ENCODE peak calls at places on chromosomes 13 and 19, in nine cellular contexts. One of them, this sample, is unnamed.

GRCh38 chr13:31367410-31367809 is 167.6 kb downstream of the B3GLCT start:
- DNase-seq in astrocyte: no peak
- DNase-seq in cardiac muscle cell: no peak
- DNase-seq in CD8-positive, alpha-beta T cell: no peak
- DNase-seq in keratinocyte: no peak
- DNase-seq in gastrocnemius medialis: no peak
- DNase-seq in aorta: no peak
- DNase-seq in tibial nerve: no peak
- DNase-seq in right atrium auricular region: no peak
- DNase-seq in this sample: no peak

GRCh38 chr19:38734426-38735256 is 9.6 kb downstream of the CAPN12 start:
- DNase-seq in cardiac muscle cell: no peak
- DNase-seq in keratinocyte: no peak
- DNase-seq in right atrium auricular region: no peak
- DNase-seq in tibial nerve: no peak
- DNase-seq in aorta: peak; percentile 60
- DNase-seq in gastrocnemius medialis: no peak
- DNase-seq in CD8-positive, alpha-beta T cell: peak; percentile 46
- DNase-seq in astrocyte: no peak
- DNase-seq in this sample: no peak

GRCh38 chr13:89708013-89708412 is 1639.5 kb upstream of the MIR17HG start:
- DNase-seq in right atrium auricular region: no peak
- DNase-seq in keratinocyte: no peak
- DNase-seq in aorta: no peak
- DNase-seq in tibial nerve: no peak
- DNase-seq in CD8-positive, alpha-beta T cell: no peak
- DNase-seq in cardiac muscle cell: no peak
- DNase-seq in astrocyte: no peak
- DNase-seq in gastrocnemius medialis: no peak
- DNase-seq in this sample: no peak

GRCh38 chr13:64551755-64552154 is 2678.4 kb downstream of the PCDH9 start:
- DNase-seq in tibial nerve: no peak
- DNase-seq in cardiac muscle cell: no peak
- DNase-seq in right atrium auricular region: no peak
- DNase-seq in keratinocyte: no peak
- DNase-seq in aorta: no peak
- DNase-seq in CD8-positive, alpha-beta T cell: no peak
- DNase-seq in gastrocnemius medialis: no peak
- DNase-seq in astrocyte: peak; percentile 79
- DNase-seq in this sample: no peak

GRCh38 chr19:19321143-19321577 is 531 bp downstream of the MAU2 start:
- DNase-seq in astrocyte: no peak
- DNase-seq in aorta: no peak
- DNase-seq in CD8-positive, alpha-beta T cell: no peak
- DNase-seq in right atrium auricular region: no peak
- DNase-seq in keratinocyte: no peak
- DNase-seq in gastrocnemius medialis: no peak
- DNase-seq in cardiac muscle cell: peak; percentile 44
- DNase-seq in tibial nerve: no peak
- DNase-seq in this sample: no peak

GRCh38 chr13:44237276-44237767 is 136.3 kb upstream of the SERP2 start:
- DNase-seq in keratinocyte: no peak
- DNase-seq in CD8-positive, alpha-beta T cell: no peak
- DNase-seq in right atrium auricular region: peak; percentile 95
- DNase-seq in astrocyte: peak; percentile 92
- DNase-seq in aorta: peak; percentile 73
- DNase-seq in gastrocnemius medialis: peak; percentile 86
- DNase-seq in cardiac muscle cell: peak; percentile 40
- DNase-seq in tibial nerve: peak; percentile 84
- DNase-seq in this sample: no peak

GRCh38 chr19:35717665-35718344 is at the start of gene KMT2B:
- DNase-seq in keratinocyte: no peak
- DNase-seq in cardiac muscle cell: peak; percentile 97
- DNase-seq in astrocyte: no peak
- DNase-seq in tibial nerve: peak; percentile 70
- DNase-seq in CD8-positive, alpha-beta T cell: no peak
- DNase-seq in gastrocnemius medialis: peak; percentile 92
- DNase-seq in right atrium auricular region: no peak
- DNase-seq in aorta: no peak
- DNase-seq in this sample: no peak

GRCh38 chr13:62209539-62209938 is 793.9 kb upstream of the PCDH20 start:
- DNase-seq in cardiac muscle cell: no peak
- DNase-seq in astrocyte: no peak
- DNase-seq in CD8-positive, alpha-beta T cell: no peak
- DNase-seq in right atrium auricular region: no peak
- DNase-seq in keratinocyte: no peak
- DNase-seq in gastrocnemius medialis: no peak
- DNase-seq in tibial nerve: no peak
- DNase-seq in aorta: no peak
- DNase-seq in this sample: no peak

GRCh38 chr19:48329167-48329891 is 4.0 kb downstream of the EMP3 start:
- DNase-seq in CD8-positive, alpha-beta T cell: peak; percentile 49
- DNase-seq in astrocyte: peak; percentile 48
- DNase-seq in aorta: no peak
- DNase-seq in keratinocyte: no peak
- DNase-seq in tibial nerve: no peak
- DNase-seq in right atrium auricular region: no peak
- DNase-seq in gastrocnemius medialis: no peak
- DNase-seq in cardiac muscle cell: no peak
- DNase-seq in this sample: no peak

GRCh38 chr19:35516310-35516709 is 2.9 kb upstream of the DMKN start:
- DNase-seq in aorta: no peak
- DNase-seq in astrocyte: no peak
- DNase-seq in CD8-positive, alpha-beta T cell: no peak
- DNase-seq in gastrocnemius medialis: no peak
- DNase-seq in right atrium auricular region: no peak
- DNase-seq in keratinocyte: no peak
- DNase-seq in cardiac muscle cell: no peak
- DNase-seq in tibial nerve: no peak
- DNase-seq in this sample: no peak

GRCh38 chr13:39836038-39836437 is 180.6 kb downstream of the COG6 start:
- DNase-seq in gastrocnemius medialis: no peak
- DNase-seq in tibial nerve: no peak
- DNase-seq in cardiac muscle cell: no peak
- DNase-seq in keratinocyte: peak; percentile 71
- DNase-seq in aorta: no peak
- DNase-seq in CD8-positive, alpha-beta T cell: no peak
- DNase-seq in astrocyte: no peak
- DNase-seq in right atrium auricular region: no peak
- DNase-seq in this sample: no peak

GRCh38 chr13:103067751-103068563 is 1.7 kb upstream of the SLC10A2 start:
- DNase-seq in tibial nerve: no peak
- DNase-seq in astrocyte: no peak
- DNase-seq in CD8-positive, alpha-beta T cell: no peak
- DNase-seq in cardiac muscle cell: peak; percentile 34
- DNase-seq in aorta: no peak
- DNase-seq in right atrium auricular region: no peak
- DNase-seq in keratinocyte: no peak
- DNase-seq in gastrocnemius medialis: no peak
- DNase-seq in this sample: no peak

GRCh38 chr19:13040916-13041292 is 45.6 kb downstream of the NFIX start:
- DNase-seq in keratinocyte: no peak
- DNase-seq in tibial nerve: no peak
- DNase-seq in CD8-positive, alpha-beta T cell: no peak
- DNase-seq in right atrium auricular region: no peak
- DNase-seq in cardiac muscle cell: no peak
- DNase-seq in aorta: no peak
- DNase-seq in astrocyte: no peak
- DNase-seq in gastrocnemius medialis: no peak
- DNase-seq in this sample: no peak

GRCh38 chr13:49476529-49476928 is 19.2 kb upstream of the PHF11 start:
- DNase-seq in keratinocyte: no peak
- DNase-seq in aorta: no peak
- DNase-seq in cardiac muscle cell: no peak
- DNase-seq in tibial nerve: no peak
- DNase-seq in astrocyte: no peak
- DNase-seq in CD8-positive, alpha-beta T cell: no peak
- DNase-seq in gastrocnemius medialis: no peak
- DNase-seq in right atrium auricular region: no peak
- DNase-seq in this sample: no peak

GRCh38 chr13:111472559-111473460 is 152.4 kb downstream of the TEX29 start:
- DNase-seq in aorta: no peak
- DNase-seq in cardiac muscle cell: no peak
- DNase-seq in gastrocnemius medialis: no peak
- DNase-seq in astrocyte: no peak
- DNase-seq in CD8-positive, alpha-beta T cell: no peak
- DNase-seq in right atrium auricular region: no peak
- DNase-seq in tibial nerve: no peak
- DNase-seq in keratinocyte: no peak
- DNase-seq in this sample: no peak

GRCh38 chr13:76886005-76886291 is 257 bp downstream of the KCTD12 start:
- DNase-seq in astrocyte: no peak
- DNase-seq in cardiac muscle cell: no peak
- DNase-seq in CD8-positive, alpha-beta T cell: no peak
- DNase-seq in tibial nerve: no peak
- DNase-seq in right atrium auricular region: no peak
- DNase-seq in aorta: no peak
- DNase-seq in gastrocnemius medialis: no peak
- DNase-seq in keratinocyte: no peak
- DNase-seq in this sample: no peak

GRCh38 chr19:37468961-37469777 is at the start of gene ZNF570:
- DNase-seq in keratinocyte: peak; percentile 35
- DNase-seq in right atrium auricular region: peak; percentile 89
- DNase-seq in gastrocnemius medialis: peak; percentile 77
- DNase-seq in aorta: peak; percentile 93
- DNase-seq in astrocyte: peak; percentile 80
- DNase-seq in tibial nerve: peak; percentile 86
- DNase-seq in CD8-positive, alpha-beta T cell: peak; percentile 91
- DNase-seq in cardiac muscle cell: peak; percentile 91
- DNase-seq in this sample: peak; percentile 85

GRCh38 chr19:37470216-37470615 is 1.1 kb downstream of the ZNF570 start:
- DNase-seq in CD8-positive, alpha-beta T cell: no peak
- DNase-seq in gastrocnemius medialis: no peak
- DNase-seq in cardiac muscle cell: no peak
- DNase-seq in astrocyte: no peak
- DNase-seq in right atrium auricular region: no peak
- DNase-seq in tibial nerve: no peak
- DNase-seq in aorta: no peak
- DNase-seq in keratinocyte: no peak
- DNase-seq in this sample: no peak

GRCh38 chr19:37467608-37468090 is 405 bp upstream of the ZNF569 start:
- DNase-seq in aorta: no peak
- DNase-seq in right atrium auricular region: no peak
- DNase-seq in gastrocnemius medialis: no peak
- DNase-seq in tibial nerve: no peak
- DNase-seq in CD8-positive, alpha-beta T cell: no peak
- DNase-seq in cardiac muscle cell: no peak
- DNase-seq in astrocyte: no peak
- DNase-seq in keratinocyte: no peak
- DNase-seq in this sample: no peak

GRCh38 chr19:37466798-37467607 is at the start of gene ZNF569:
- DNase-seq in astrocyte: peak; percentile 95
- DNase-seq in aorta: peak; percentile 94
- DNase-seq in right atrium auricular region: peak; percentile 89
- DNase-seq in CD8-positive, alpha-beta T cell: peak; percentile 89
- DNase-seq in tibial nerve: peak; percentile 88
- DNase-seq in cardiac muscle cell: peak; percentile 91
- DNase-seq in gastrocnemius medialis: peak; percentile 86
- DNase-seq in keratinocyte: peak; percentile 57
- DNase-seq in this sample: peak; percentile 91

DNA sequence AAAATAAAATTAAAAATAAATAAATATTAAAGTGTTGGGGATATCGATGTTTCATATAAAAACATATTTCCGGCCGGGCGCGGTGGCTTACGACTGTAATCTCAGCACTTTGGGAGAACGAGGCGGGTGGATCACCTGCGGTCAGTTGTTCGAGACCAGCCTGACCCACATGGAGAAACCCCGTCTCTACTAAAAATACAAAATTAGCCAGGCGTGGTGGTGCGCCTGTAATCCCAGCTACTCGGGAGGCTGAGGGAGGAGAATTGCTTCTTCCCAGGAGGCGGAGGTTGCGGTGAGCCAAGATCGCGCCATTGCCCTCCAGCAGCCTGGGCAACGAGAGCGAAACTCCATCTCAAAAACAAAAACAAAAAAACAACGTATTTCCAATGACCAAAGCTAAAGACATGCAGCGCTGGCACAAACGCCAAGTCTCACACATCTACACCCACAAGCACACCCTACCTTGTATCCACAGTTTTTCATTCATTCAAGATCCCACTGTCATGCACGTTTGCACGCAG is 907 bp downstream of the ZNF569 start:
- DNase-seq in aorta: no peak
- DNase-seq in gastrocnemius medialis: no peak
- DNase-seq in CD8-positive, alpha-beta T cell: no peak
- DNase-seq in cardiac muscle cell: no peak
- DNase-seq in astrocyte: no peak
- DNase-seq in keratinocyte: no peak
- DNase-seq in right atrium auricular region: no peak
- DNase-seq in tibial nerve: no peak
- DNase-seq in this sample: no peak
- H3K27ac ChIP-seq in aorta: peak overlapping the region; percentile 68
- H3K27ac ChIP-seq in gastrocnemius medialis: peak overlapping the region; percentile 84
- H3K27ac ChIP-seq in CD8-positive, alpha-beta T cell: peak overlapping the region; percentile 71
- H3K27ac ChIP-seq in cardiac muscle cell: peak overlapping the region; percentile 91
- H3K27ac ChIP-seq in astrocyte: peak overlapping the region; percentile 68
- H3K27ac ChIP-seq in keratinocyte: peak overlapping the region; percentile 29
- H3K27ac ChIP-seq in right atrium auricular region: peak overlapping the region; percentile 94
- H3K27ac ChIP-seq in tibial nerve: peak overlapping the region; percentile 89
- H3K27ac ChIP-seq in this sample: peak overlapping the region; percentile 89

GRCh38 chr19:3716147-3716668 is 8.0 kb downstream of the TJP3 start:
- DNase-seq in tibial nerve: no peak
- DNase-seq in astrocyte: no peak
- DNase-seq in keratinocyte: no peak
- DNase-seq in right atrium auricular region: no peak
- DNase-seq in CD8-positive, alpha-beta T cell: no peak
- DNase-seq in gastrocnemius medialis: no peak
- DNase-seq in aorta: no peak
- DNase-seq in cardiac muscle cell: no peak
- DNase-seq in this sample: no peak
- H3K4me1 ChIP-seq in tibial nerve: peaks cover 24% of the 10 kb centered on the region
- H3K4me1 ChIP-seq in astrocyte: no peaks in the 10 kb centered on the region
- H3K4me1 ChIP-seq in keratinocyte: peaks cover 2% of the 10 kb centered on the region
- H3K4me1 ChIP-seq in right atrium auricular region: no peaks in the 10 kb centered on the region
- H3K4me1 ChIP-seq in CD8-positive, alpha-beta T cell: peaks cover 9% of the 10 kb centered on the region
- H3K4me1 ChIP-seq in gastrocnemius medialis: no peaks in the 10 kb centered on the region
- H3K4me1 ChIP-seq in aorta: no peaks in the 10 kb centered on the region
- H3K4me1 ChIP-seq in cardiac muscle cell: no peaks in the 10 kb centered on the region
- H3K4me1 ChIP-seq in this sample: peaks cover 5% of the 10 kb centered on the region

DNA sequence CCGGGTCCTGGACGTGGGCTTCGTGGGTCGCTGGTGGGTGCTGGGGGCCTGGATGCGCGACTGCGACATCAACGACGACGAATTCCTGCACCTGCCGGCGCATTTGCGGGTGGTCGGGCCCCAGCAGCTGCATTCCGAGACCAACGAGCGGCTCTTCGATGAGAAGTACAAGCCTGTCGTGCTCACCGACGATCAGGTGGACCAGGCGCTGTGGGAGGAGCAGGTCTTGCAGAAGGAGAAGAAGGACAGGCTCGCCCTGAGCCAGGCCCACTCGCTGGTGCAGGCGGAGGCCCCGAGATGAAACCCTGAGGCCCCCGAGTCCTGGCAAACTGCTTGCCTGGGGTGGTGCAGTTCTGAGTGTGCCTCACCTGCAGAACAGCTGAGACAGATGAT is 787 bp downstream of the TIMM29 start:
- DNase-seq in right atrium auricular region: no peak
- DNase-seq in aorta: no peak
- DNase-seq in keratinocyte: no peak
- DNase-seq in gastrocnemius medialis: no peak
- DNase-seq in CD8-positive, alpha-beta T cell: no peak
- DNase-seq in tibial nerve: no peak
- DNase-seq in astrocyte: no peak
- DNase-seq in cardiac muscle cell: no peak
- DNase-seq in this sample: no peak
- H3K4me3 ChIP-seq in right atrium auricular region: peak overlapping the region; percentile 68
- H3K4me3 ChIP-seq in aorta: peak overlapping the region; percentile 75
- H3K4me3 ChIP-seq in keratinocyte: peak overlapping the region; percentile 97
- H3K4me3 ChIP-seq in gastrocnemius medialis: peak overlapping the region; percentile 87
- H3K4me3 ChIP-seq in CD8-positive, alpha-beta T cell: peak overlapping the region; percentile 86
- H3K4me3 ChIP-seq in tibial nerve: peak overlapping the region; percentile 81
- H3K4me3 ChIP-seq in astrocyte: peak overlapping the region; percentile 71
- H3K4me3 ChIP-seq in cardiac muscle cell: peak overlapping the region; percentile 83
- H3K4me3 ChIP-seq in this sample: peak overlapping the region; percentile 89

GRCh38 chr19:42410371-42410770 is 16.8 kb downstream of the LIPE start:
- DNase-seq in tibial nerve: no peak
- DNase-seq in keratinocyte: no peak
- DNase-seq in gastrocnemius medialis: no peak
- DNase-seq in cardiac muscle cell: no peak
- DNase-seq in astrocyte: no peak
- DNase-seq in right atrium auricular region: no peak
- DNase-seq in CD8-positive, alpha-beta T cell: no peak
- DNase-seq in aorta: peak; percentile 25
- DNase-seq in this sample: no peak
- H3K27ac ChIP-seq in tibial nerve: no peak overlapping the region
- H3K27ac ChIP-seq in keratinocyte: no peak overlapping the region
- H3K27ac ChIP-seq in gastrocnemius medialis: no peak overlapping the region
- H3K27ac ChIP-seq in cardiac muscle cell: no peak overlapping the region
- H3K27ac ChIP-seq in astrocyte: no peak overlapping the region
- H3K27ac ChIP-seq in right atrium auricular region: no peak overlapping the region
- H3K27ac ChIP-seq in CD8-positive, alpha-beta T cell: no peak overlapping the region
- H3K27ac ChIP-seq in aorta: no peak overlapping the region
- H3K27ac ChIP-seq in this sample: no peak overlapping the region

This sample was measured in naive thymus-derived CD4-positive, alpha-beta T cell.